ENCODE peak calls at places on chromosomes 16 and 17, in eight cellular contexts. K is stimulated activated CD8-positive, alpha-beta memory T cell treated with anti-CD3 and anti-CD28 coated beads, Interleukin-2, amount 100 ng/mL, for 48 hours; G is NCI-H774; L is HT1080; B is NCI-H1092 treated with DMSO at 0.1 percent for 48 hours; A is NB4; Y is K562; F is NCI-H2081 treated with DMSO at 0.1 percent for 48 hours. D is an unnamed sample.

GRCh38 chr16:50534958-50535357 is 13.2 kb upstream of the NKD1 start:
- DNase-seq in K (no peak), G (no peak), L (no peak), B (no peak), A (no peak), Y (peak), F (no peak), D (no peak)

GRCh38 chr17:83080641-83081560 is 1.5 kb downstream of the METRNL start:
- DNase-seq in K (peak), G (no peak), L (no peak), B (no peak), A (peak), Y (peak), F (no peak), D (no peak)

GRCh38 chr17:82228842-82229685 is at the start of gene SLC16A3:
- DNase-seq in K (no peak), G (peak), L (peak), B (no peak), A (peak), Y (no peak), F (no peak), D (no peak)

GRCh38 chr17:81810476-81810875 is 6.5 kb downstream of the GCGR start:
- DNase-seq in K (no peak), G (no peak), L (no peak), B (no peak), A (no peak), Y (no peak), F (no peak), D (no peak)

GRCh38 chr17:43449470-43450202 is 34.1 kb upstream of the DHX8 start:
- DNase-seq in K (no peak), G (no peak), L (no peak), B (no peak), A (no peak), Y (no peak), F (no peak), D (no peak)

GRCh38 chr17:10169274-10169673 is 29.1 kb downstream of the GAS7 start:
- DNase-seq in K (no peak), G (no peak), L (no peak), B (no peak), A (no peak), Y (no peak), F (no peak), D (no peak)

GRCh38 chr17:77877019-77877418 is 81.5 kb upstream of the TNRC6C start:
- DNase-seq in K (no peak), G (no peak), L (no peak), B (no peak), A (peak), Y (no peak), F (no peak), D (no peak)

GRCh38 chr17:72561266-72561665 is 440.4 kb downstream of the SOX9 start:
- DNase-seq in K (no peak), G (no peak), L (no peak), B (no peak), A (no peak), Y (no peak), F (no peak), D (no peak)

GRCh38 chr16:89135166-89135565 is 36.4 kb upstream of the CDH15 start:
- DNase-seq in K (no peak), G (no peak), L (no peak), B (no peak), A (no peak), Y (no peak), F (no peak), D (no peak)

D was measured in activated CD4-positive, CD25-positive, alpha-beta regulatory T cell treated with anti-CD3 and anti-CD28 coated beads, Interleukin-2, amount 50 U/mL, for 16 hours.